ENCODE peak calls at places on chromosomes 5 and 9, in five cellular contexts. V is nephron progenitor cell; F is transverse colon; U is CD4-positive, alpha-beta T cell; A is epithelial cell of esophagus. L is an unnamed sample.

GRCh38 chr9:133946840-133947486 is 45.2 kb downstream of the VAV2 start:
- DNase-seq in V (no peak), F (no peak), U (no peak), A (no peak), L (no peak)

GRCh38 chr5:56460681-56461191 is 227.6 kb upstream of the ANKRD55 start:
- DNase-seq in V (no peak), F (no peak), U (no peak), A (no peak), L (no peak)

GRCh38 chr9:129619787-129620668 is 873 bp downstream of the C9orf50 start:
- DNase-seq in V (peak), F (no peak), U (peak), A (peak), L (peak)

GRCh38 chr5:20678814-20679298 is 690.9 kb upstream of the CDH18 start:
- DNase-seq in V (no peak), F (no peak), U (no peak), A (peak), L (no peak)

GRCh38 chr9:126248680-126249079 is 77.9 kb upstream of the MVB12B start:
- DNase-seq in V (no peak), F (no peak), U (no peak), A (peak), L (no peak)

GRCh38 chr5:38695021-38695961 is 138.8 kb upstream of the LIFR start:
- DNase-seq in V (peak), F (no peak), U (no peak), A (no peak), L (peak)

GRCh38 chr9:129266536-129266935 is 88.5 kb upstream of the IER5L start:
- DNase-seq in V (no peak), F (no peak), U (no peak), A (no peak), L (no peak)

GRCh38 chr5:103075442-103075841 is 44.5 kb downstream of the GIN1 start:
- DNase-seq in V (no peak), F (no peak), U (no peak), A (no peak), L (no peak)

GRCh38 chr9:127809562-127810377 is 7.1 kb downstream of the FPGS start:
- DNase-seq in V (peak), F (peak), U (no peak), A (peak), L (no peak)

GRCh38 chr5:15500326-15500958 is 462 bp downstream of the FBXL7 start:
- DNase-seq in V (peak), F (peak), U (no peak), A (peak), L (peak)

GRCh38 chr5:174337276-174338203 is 292.0 kb downstream of the NSG2 start:
- DNase-seq in V (peak), F (no peak), U (no peak), A (no peak), L (no peak)

GRCh38 chr5:79932510-79933504 is 58.3 kb downstream of the MTX3 start:
- DNase-seq in V (no peak), F (no peak), U (no peak), A (peak), L (no peak)

GRCh38 chr9:87612536-87612935 is 113.4 kb upstream of the CTSL start:
- DNase-seq in V (no peak), F (no peak), U (no peak), A (no peak), L (no peak)

GRCh38 chr9:91945277-91946074 is 4.6 kb downstream of the ROR2 start:
- DNase-seq in V (no peak), F (peak), U (no peak), A (no peak), L (no peak)

GRCh38 chr5:61673007-61673735 is 341.1 kb downstream of the ZSWIM6 start:
- DNase-seq in V (no peak), F (peak), U (no peak), A (peak), L (no peak)

GRCh38 chr9:134163374-134164196 is 779 bp downstream of the RNU6ATAC start:
- DNase-seq in V (peak), F (peak), U (peak), A (peak), L (no peak)

GRCh38 chr9:14888857-14889256 is 21.4 kb downstream of the FREM1 start:
- DNase-seq in V (no peak), F (no peak), U (no peak), A (no peak), L (no peak)
- TF ChIP-seq CTCF in V (no peak), F (no peak), U (no peak), A (no peak), L (no peak)

DNA sequence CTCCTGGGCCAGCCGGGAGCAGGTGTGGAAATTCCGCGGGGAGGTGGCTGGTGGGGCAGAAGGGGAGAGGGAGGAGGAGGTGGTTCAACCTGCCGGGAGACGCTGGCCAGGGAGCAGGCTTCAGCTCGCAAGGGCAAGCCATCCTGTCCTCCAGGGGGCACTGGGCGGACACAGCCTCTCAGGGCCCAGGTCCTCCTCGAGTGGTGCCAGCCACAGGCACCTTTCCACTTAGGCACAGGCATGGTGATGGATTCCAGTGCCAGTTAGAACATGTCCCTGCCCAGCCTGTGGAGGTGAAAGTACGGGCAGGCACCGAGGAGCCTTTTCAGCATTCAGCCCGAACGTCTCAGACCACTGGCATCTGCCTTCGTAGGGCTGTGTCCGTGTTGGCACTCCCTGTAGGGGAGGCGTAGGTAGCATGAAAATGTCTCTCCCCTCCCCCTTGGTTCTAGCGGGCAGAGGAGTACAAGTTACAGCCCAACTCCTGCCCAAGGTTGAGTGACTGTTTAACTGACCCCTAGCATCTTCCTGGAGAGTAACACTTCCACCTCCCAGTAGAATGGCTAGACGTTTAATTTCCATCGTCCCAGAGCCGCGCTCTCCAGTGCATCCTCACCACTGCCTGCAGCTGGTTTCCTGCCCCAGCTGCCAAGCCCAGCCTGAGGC is 48.9 kb downstream of the DAB2IP start:
- DNase-seq in V (peak), F (peak), U (no peak), A (peak), L (peak)
- TF ChIP-seq CTCF in V (no peak), F (peak), U (no peak), A (peak), L (peak)

GRCh38 chr5:137466888-137467287 is 32.2 kb downstream of the SPOCK1 start:
- DNase-seq in V (no peak), F (no peak), U (no peak), A (no peak), L (no peak)

GRCh38 chr5:137465930-137466329 is 33.2 kb downstream of the SPOCK1 start:
- DNase-seq in V (no peak), F (no peak), U (no peak), A (no peak), L (no peak)

GRCh38 chr5:137462816-137463520 is 36.2 kb downstream of the SPOCK1 start:
- DNase-seq in V (no peak), F (no peak), U (no peak), A (no peak), L (no peak)

GRCh38 chr5:137461636-137462596 is 37.2 kb downstream of the SPOCK1 start:
- DNase-seq in V (no peak), F (no peak), U (no peak), A (no peak), L (no peak)
- TF ChIP-seq CTCF in V (no peak), F (no peak), U (no peak), A (no peak), L (no peak)

GRCh38 chr5:2538169-2538568 is 213.3 kb downstream of the IRX2 start:
- DNase-seq in V (peak), F (no peak), U (no peak), A (no peak), L (no peak)

GRCh38 chr5:2546983-2547382 is 204.5 kb downstream of the IRX2 start:
- DNase-seq in V (no peak), F (no peak), U (no peak), A (no peak), L (no peak)

GRCh38 chr5:2536632-2537031 is 214.8 kb downstream of the IRX2 start:
- DNase-seq in V (no peak), F (no peak), U (no peak), A (no peak), L (no peak)

GRCh38 chr5:2542821-2543220 is 208.7 kb downstream of the IRX2 start:
- DNase-seq in V (no peak), F (no peak), U (no peak), A (no peak), L (no peak)

DNA sequence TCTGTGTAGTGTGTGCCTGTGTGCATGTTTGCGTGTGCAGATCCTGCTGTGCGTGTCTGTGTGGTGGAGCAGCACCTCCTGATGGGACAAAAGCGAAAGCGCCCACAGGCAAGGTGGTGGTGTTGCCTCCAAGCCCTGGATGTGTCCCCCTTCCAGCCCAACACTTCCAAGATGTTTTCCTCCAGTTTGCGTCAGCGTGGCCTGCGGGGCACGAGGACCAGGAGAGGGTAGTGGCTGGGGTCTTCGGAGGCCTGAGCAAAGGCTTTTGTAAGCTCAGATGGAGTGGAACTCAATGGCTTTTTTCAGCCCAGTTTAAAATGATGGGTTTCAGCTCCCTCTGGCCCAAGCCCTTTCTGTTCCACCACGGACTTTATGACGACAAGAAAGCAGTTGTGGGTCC is 209.5 kb downstream of the IRX2 start:
- DNase-seq in V (no peak), F (no peak), U (no peak), A (no peak), L (no peak)
- TF ChIP-seq CTCF in V (no peak), F (no peak), U (no peak), A (no peak), L (no peak)

GRCh38 chr9:34218452-34218851 is 39.6 kb downstream of the UBAP1 start:
- DNase-seq in V (no peak), F (no peak), U (no peak), A (no peak), L (no peak)
- TF ChIP-seq CTCF in V (no peak), F (no peak), U (no peak), A (no peak), L (no peak)

DNA sequence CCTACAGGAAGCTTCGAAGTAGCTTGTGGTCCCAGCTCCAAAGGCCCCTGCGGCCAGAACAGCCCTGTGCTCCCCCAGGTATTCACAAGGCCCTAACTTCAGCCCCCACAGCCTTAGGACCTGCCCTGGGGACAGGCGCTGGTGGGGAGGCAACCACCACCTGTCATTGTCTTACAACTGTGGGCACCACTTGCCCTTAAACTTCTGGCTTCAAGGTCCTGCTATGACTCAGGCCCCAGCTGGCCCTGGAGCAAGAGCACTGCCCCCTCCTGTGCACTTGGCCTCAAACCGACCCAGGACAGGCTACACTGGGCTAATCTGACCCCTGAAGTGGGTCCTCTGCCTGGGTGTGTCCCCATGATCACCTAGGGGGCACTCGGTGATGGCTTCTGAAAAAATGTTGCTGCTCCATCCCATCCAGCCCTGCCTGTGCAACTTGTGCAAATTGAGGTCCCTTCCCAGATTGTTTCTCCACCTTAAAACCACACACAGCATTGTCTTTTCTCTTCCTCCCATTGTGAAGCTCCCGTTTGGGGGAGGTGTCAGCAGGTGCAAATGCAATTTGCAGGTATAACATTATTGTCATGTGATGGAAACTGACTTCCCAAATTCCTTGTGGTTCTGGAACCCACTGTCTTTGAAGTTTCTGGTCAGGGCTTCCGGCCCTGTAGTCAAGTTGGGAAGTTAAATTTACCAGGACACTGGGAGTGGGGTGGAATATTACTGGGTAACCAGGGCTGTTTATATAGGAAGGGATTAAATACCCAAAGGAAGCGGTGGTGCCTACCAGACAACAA is 1.1 kb upstream of the PROB1 start:
- DNase-seq in V (no peak), F (no peak), U (no peak), A (no peak), L (no peak)
- TF ChIP-seq CTCF in V (no peak), F (no peak), U (no peak), A (no peak), L (no peak)

L was measured in WERI-Rb-1.